ENCODE peak calls at places on chromosomes 12 and 14, in four cellular contexts. Z is activated naive CD8-positive, alpha-beta T cell treated with anti-CD3 and anti-CD28 coated beads, Interleukin-2, amount 50 U/mL, for 24 hours; E is CD8-positive, alpha-beta T cell; O is body of pancreas. B is an unnamed sample.

GRCh38 chr12:45850302-45850701 is 120.8 kb downstream of the ARID2 start:
- DNase-seq in Z (no peak), E (no peak), O (no peak), B (no peak)

GRCh38 chr12:95257541-95257940 is 39.9 kb downstream of the VEZT start:
- DNase-seq in Z (no peak), E (no peak), O (no peak), B (no peak)

GRCh38 chr12:115313929-115314328 is 630.0 kb upstream of the TBX3 start:
- DNase-seq in Z (no peak), E (no peak), O (no peak), B (no peak)

GRCh38 chr14:101839236-101839635 is 77.7 kb downstream of the PPP2R5C start:
- DNase-seq in Z (peak; percentile 40), E (no peak), O (no peak), B (no peak)

GRCh38 chr12:122486805-122487426 is 13.8 kb downstream of the ZCCHC8 start:
- DNase-seq in Z (no peak), E (no peak), O (no peak), B (no peak)

GRCh38 chr12:10722905-10723866 is at the start of gene YBX3:
- DNase-seq in Z (peak; percentile 67), E (peak; percentile 35), O (peak; percentile 94), B (peak; percentile 66)

GRCh38 chr12:452667-453210 is 7.0 kb upstream of the B4GALNT3 start:
- DNase-seq in Z (peak; percentile 82), E (no peak), O (peak; percentile 53), B (no peak)

GRCh38 chr12:76422878-76423438 is 74.7 kb upstream of the BBS10 start:
- DNase-seq in Z (no peak), E (no peak), O (no peak), B (no peak)

GRCh38 chr14:101859916-101860315 is 98.4 kb downstream of the PPP2R5C start:
- DNase-seq in Z (no peak), E (no peak), O (no peak), B (no peak)

GRCh38 chr12:83003026-83003425 is 316.3 kb downstream of the TMTC2 start:
- DNase-seq in Z (no peak), E (no peak), O (no peak), B (no peak)

GRCh38 chr14:58398495-58398894 is 2.8 kb downstream of the TOMM20L start:
- DNase-seq in Z (no peak), E (no peak), O (no peak), B (no peak)

B was measured in glutamatergic neuron.